ENCODE peak calls at places on chromosomes 12 and 14, in six cellular contexts. D is naive thymus-derived CD8-positive, alpha-beta T cell; K is D341Med; U is BE2C; C is NCI-H82; L is brain pericyte. Y is an unnamed sample.

GRCh38 chr12:2011641-2012607 is 7.7 kb upstream of the DCP1B start:
- DNase-seq in D (no peak), K (no peak), U (no peak), C (no peak), L (no peak), Y (no peak)

GRCh38 chr12:28937196-28937595 is 211.9 kb upstream of the FAR2 start:
- DNase-seq in D (no peak), K (no peak), U (no peak), C (no peak), L (no peak), Y (no peak)

GRCh38 chr12:111393700-111394275 is 11.9 kb upstream of the SH2B3 start:
- DNase-seq in D (no peak), K (no peak), U (no peak), C (peak), L (no peak), Y (no peak)

GRCh38 chr12:18468521-18469075 is 207.3 kb downstream of the PIK3C2G start:
- DNase-seq in D (no peak), K (no peak), U (no peak), C (no peak), L (no peak), Y (no peak)

GRCh38 chr12:31845613-31846321 is 113.4 kb upstream of the RESF1 start:
- DNase-seq in D (no peak), K (no peak), U (no peak), C (no peak), L (no peak), Y (no peak)

GRCh38 chr14:60758875-60759274 is 24.3 kb downstream of the MNAT1 start:
- DNase-seq in D (no peak), K (no peak), U (no peak), C (no peak), L (no peak), Y (no peak)

GRCh38 chr14:95424533-95424932 is 91.9 kb downstream of the SYNE3 start:
- DNase-seq in D (no peak), K (no peak), U (no peak), C (no peak), L (no peak), Y (no peak)

GRCh38 chr12:46459111-46459510 is 86.5 kb upstream of the SLC38A2 start:
- DNase-seq in D (no peak), K (no peak), U (no peak), C (no peak), L (peak), Y (no peak)

GRCh38 chr14:76227450-76228050 is 75.8 kb downstream of the GPATCH2L start:
- DNase-seq in D (no peak), K (no peak), U (no peak), C (no peak), L (no peak), Y (no peak)

GRCh38 chr12:42590324-42590934 is 883 bp upstream of the PRICKLE1 start:
- DNase-seq in D (no peak), K (peak), U (peak), C (peak), L (peak), Y (peak)

GRCh38 chr14:72451081-72451972 is 442.6 kb downstream of the DPF3 start:
- DNase-seq in D (no peak), K (no peak), U (peak), C (peak), L (no peak), Y (no peak)

GRCh38 chr12:43131304-43131703 is 420.7 kb downstream of the ADAMTS20 start:
- DNase-seq in D (no peak), K (no peak), U (no peak), C (no peak), L (no peak), Y (no peak)

GRCh38 chr12:58425481-58426392 is 484.4 kb downstream of the ATP23 start:
- DNase-seq in D (no peak), K (no peak), U (no peak), C (no peak), L (peak), Y (no peak)

GRCh38 chr12:51914034-51914923 is 7.0 kb downstream of the ACVRL1 start:
- DNase-seq in D (no peak), K (no peak), U (peak), C (no peak), L (no peak), Y (no peak)

GRCh38 chr12:105280966-105281693 is 45.2 kb upstream of the APPL2 start:
- DNase-seq in D (no peak), K (no peak), U (no peak), C (no peak), L (no peak), Y (no peak)

GRCh38 chr12:22409071-22409951 is 74.8 kb upstream of the ST8SIA1 start:
- DNase-seq in D (no peak), K (no peak), U (no peak), C (peak), L (no peak), Y (no peak)

GRCh38 chr12:49903700-49904423 is at the start of gene FAIM2:
- DNase-seq in D (peak), K (no peak), U (peak), C (peak), L (peak), Y (no peak)

GRCh38 chr12:95859344-95859816 is 628 bp downstream of the SNRPF start:
- DNase-seq in D (no peak), K (peak), U (no peak), C (peak), L (no peak), Y (no peak)

GRCh38 chr12:52074006-52074405 is 4.2 kb downstream of the ATG101 start:
- DNase-seq in D (no peak), K (no peak), U (peak), C (no peak), L (peak), Y (no peak)